ENCODE peak calls at places on chromosomes 6 and 20, in ten cellular contexts. One of them, this sample, is unnamed. For H3K9me3, the result is how much of the 10 kb centered on the place peaks cover.

GRCh38 chr6:2478200-2478599 is 232.8 kb upstream of the GMDS start:
- DNase-seq in neural progenitor cell: no peak
- DNase-seq in fibroblast of lung: peak
- DNase-seq in prostate gland: no peak
- DNase-seq in CD8-positive, alpha-beta T cell: no peak
- DNase-seq in tibial artery: no peak
- DNase-seq in Karpas-422: no peak
- DNase-seq in PC-3: no peak
- DNase-seq in astrocyte: peak
- DNase-seq in Panc1: no peak
- DNase-seq in this sample: no peak

GRCh38 chr6:143569035-143569434 is 57.5 kb upstream of the FUCA2 start:
- DNase-seq in neural progenitor cell: no peak
- DNase-seq in Panc1: no peak
- DNase-seq in PC-3: no peak
- DNase-seq in tibial artery: no peak
- DNase-seq in fibroblast of lung: peak
- DNase-seq in astrocyte: peak
- DNase-seq in Karpas-422: no peak
- DNase-seq in prostate gland: no peak
- DNase-seq in CD8-positive, alpha-beta T cell: no peak
- DNase-seq in this sample: no peak

GRCh38 chr6:82142524-82142923 is 105.0 kb downstream of the IBTK start:
- DNase-seq in tibial artery: no peak
- DNase-seq in Panc1: no peak
- DNase-seq in CD8-positive, alpha-beta T cell: no peak
- DNase-seq in astrocyte: no peak
- DNase-seq in neural progenitor cell: no peak
- DNase-seq in PC-3: no peak
- DNase-seq in prostate gland: no peak
- DNase-seq in Karpas-422: no peak
- DNase-seq in fibroblast of lung: no peak
- DNase-seq in this sample: no peak

GRCh38 chr20:40284611-40285010 is 404.4 kb downstream of the MAFB start:
- DNase-seq in PC-3: no peak
- DNase-seq in tibial artery: no peak
- DNase-seq in prostate gland: no peak
- DNase-seq in neural progenitor cell: no peak
- DNase-seq in Panc1: no peak
- DNase-seq in fibroblast of lung: no peak
- DNase-seq in CD8-positive, alpha-beta T cell: no peak
- DNase-seq in Karpas-422: no peak
- DNase-seq in astrocyte: no peak
- DNase-seq in this sample: no peak

GRCh38 chr6:168095171-168095691 is 16.2 kb upstream of the FRMD1 start:
- DNase-seq in CD8-positive, alpha-beta T cell: no peak
- DNase-seq in PC-3: no peak
- DNase-seq in tibial artery: no peak
- DNase-seq in neural progenitor cell: no peak
- DNase-seq in Panc1: no peak
- DNase-seq in prostate gland: no peak
- DNase-seq in fibroblast of lung: no peak
- DNase-seq in Karpas-422: no peak
- DNase-seq in astrocyte: no peak
- DNase-seq in this sample: no peak

GRCh38 chr20:17882065-17882833 is 86.3 kb downstream of the SNX5 start:
- DNase-seq in PC-3: no peak
- DNase-seq in tibial artery: no peak
- DNase-seq in Karpas-422: no peak
- DNase-seq in Panc1: no peak
- DNase-seq in prostate gland: no peak
- DNase-seq in neural progenitor cell: no peak
- DNase-seq in fibroblast of lung: no peak
- DNase-seq in astrocyte: no peak
- DNase-seq in CD8-positive, alpha-beta T cell: no peak
- DNase-seq in this sample: no peak

GRCh38 chr6:169109821-169110220 is 143.8 kb downstream of the THBS2 start:
- DNase-seq in prostate gland: no peak
- DNase-seq in PC-3: no peak
- DNase-seq in neural progenitor cell: no peak
- DNase-seq in Panc1: no peak
- DNase-seq in CD8-positive, alpha-beta T cell: no peak
- DNase-seq in astrocyte: no peak
- DNase-seq in tibial artery: no peak
- DNase-seq in Karpas-422: no peak
- DNase-seq in fibroblast of lung: no peak
- DNase-seq in this sample: no peak

GRCh38 chr6:6699741-6700367 is 111.3 kb downstream of the LY86 start:
- DNase-seq in Panc1: no peak
- DNase-seq in fibroblast of lung: peak
- DNase-seq in neural progenitor cell: peak
- DNase-seq in PC-3: peak
- DNase-seq in astrocyte: peak
- DNase-seq in Karpas-422: no peak
- DNase-seq in prostate gland: peak
- DNase-seq in tibial artery: peak
- DNase-seq in CD8-positive, alpha-beta T cell: no peak
- DNase-seq in this sample: peak

GRCh38 chr6:5671604-5672559 is 334.8 kb downstream of the NRN1 start:
- DNase-seq in CD8-positive, alpha-beta T cell: no peak
- DNase-seq in tibial artery: peak
- DNase-seq in fibroblast of lung: peak
- DNase-seq in Panc1: no peak
- DNase-seq in PC-3: no peak
- DNase-seq in Karpas-422: peak
- DNase-seq in prostate gland: no peak
- DNase-seq in neural progenitor cell: no peak
- DNase-seq in astrocyte: no peak
- DNase-seq in this sample: no peak

GRCh38 chr6:19851273-19852089 is 14.3 kb downstream of the ID4 start:
- DNase-seq in CD8-positive, alpha-beta T cell: no peak
- DNase-seq in PC-3: peak
- DNase-seq in astrocyte: peak
- DNase-seq in Panc1: peak
- DNase-seq in fibroblast of lung: peak
- DNase-seq in tibial artery: no peak
- DNase-seq in Karpas-422: peak
- DNase-seq in prostate gland: peak
- DNase-seq in neural progenitor cell: peak
- DNase-seq in this sample: peak

GRCh38 chr6:28977351-28978136 is 27.6 kb downstream of the ZNF311 start:
- DNase-seq in Panc1: no peak
- DNase-seq in CD8-positive, alpha-beta T cell: no peak
- DNase-seq in fibroblast of lung: peak
- DNase-seq in tibial artery: no peak
- DNase-seq in PC-3: peak
- DNase-seq in prostate gland: no peak
- DNase-seq in neural progenitor cell: peak
- DNase-seq in Karpas-422: no peak
- DNase-seq in astrocyte: peak
- DNase-seq in this sample: no peak

GRCh38 chr6:155077784-155078183 is 82.7 kb downstream of the TIAM2 start:
- DNase-seq in neural progenitor cell: no peak
- DNase-seq in Karpas-422: no peak
- DNase-seq in CD8-positive, alpha-beta T cell: no peak
- DNase-seq in astrocyte: no peak
- DNase-seq in fibroblast of lung: no peak
- DNase-seq in Panc1: no peak
- DNase-seq in tibial artery: no peak
- DNase-seq in PC-3: no peak
- DNase-seq in prostate gland: no peak
- DNase-seq in this sample: no peak

DNA sequence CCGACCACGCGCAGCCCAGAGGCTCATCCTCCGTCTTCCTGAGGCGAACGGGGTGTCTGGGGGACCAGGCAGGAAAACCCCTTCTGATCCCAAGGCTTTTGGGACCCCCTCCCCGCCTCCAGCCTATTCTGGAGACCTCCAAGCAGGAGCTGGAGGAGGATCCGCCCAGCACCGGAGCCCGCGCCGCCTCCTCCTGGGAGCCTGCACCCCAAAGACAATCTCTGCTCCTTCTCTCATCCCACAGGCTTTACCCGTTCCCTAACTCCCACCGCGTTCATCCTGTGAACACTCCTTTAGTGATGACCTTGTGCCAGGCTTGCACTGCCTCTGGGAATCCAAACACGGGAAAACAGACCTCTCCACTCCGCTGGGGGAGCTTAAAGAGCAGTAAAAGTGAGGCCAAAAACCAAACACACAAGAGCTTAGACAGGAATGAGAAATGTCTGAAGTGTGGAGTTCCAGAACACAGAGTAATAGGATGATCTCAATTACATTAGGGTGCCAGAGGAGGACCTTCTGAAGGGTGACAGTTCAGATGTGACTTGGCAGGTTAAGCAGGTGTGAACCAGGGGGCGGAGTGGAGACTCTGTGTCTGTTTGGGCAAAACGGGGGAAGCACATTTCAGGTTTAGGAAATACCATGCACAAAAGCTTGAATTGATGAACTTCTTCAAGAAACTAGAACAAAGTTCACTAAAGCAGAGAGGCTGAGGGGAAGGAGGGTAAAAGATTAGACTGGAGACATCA is 7.6 kb downstream of the HLA-DRB5 start:
- DNase-seq in astrocyte: no peak
- DNase-seq in tibial artery: no peak
- DNase-seq in Karpas-422: no peak
- DNase-seq in PC-3: no peak
- DNase-seq in fibroblast of lung: no peak
- DNase-seq in prostate gland: no peak
- DNase-seq in CD8-positive, alpha-beta T cell: no peak
- DNase-seq in neural progenitor cell: peak
- DNase-seq in Panc1: no peak
- DNase-seq in this sample: no peak
- H3K4me3 ChIP-seq in astrocyte: no peak
- H3K4me3 ChIP-seq in tibial artery: no peak
- H3K4me3 ChIP-seq in Karpas-422: no peak
- H3K4me3 ChIP-seq in PC-3: no peak
- H3K4me3 ChIP-seq in fibroblast of lung: no peak
- H3K4me3 ChIP-seq in prostate gland: no peak
- H3K4me3 ChIP-seq in CD8-positive, alpha-beta T cell: no peak
- H3K4me3 ChIP-seq in neural progenitor cell: peak
- H3K4me3 ChIP-seq in Panc1: no peak
- H3K4me3 ChIP-seq in this sample: no peak

GRCh38 chr6:164106345-164106769 is 691.8 kb downstream of the QKI start:
- DNase-seq in prostate gland: no peak
- DNase-seq in Karpas-422: peak
- DNase-seq in neural progenitor cell: peak
- DNase-seq in Panc1: no peak
- DNase-seq in astrocyte: peak
- DNase-seq in CD8-positive, alpha-beta T cell: no peak
- DNase-seq in fibroblast of lung: peak
- DNase-seq in PC-3: peak
- DNase-seq in tibial artery: no peak
- DNase-seq in this sample: peak
- H3K9me3 ChIP-seq in prostate gland: under half
- H3K9me3 ChIP-seq in Karpas-422: under half
- H3K9me3 ChIP-seq in neural progenitor cell: under half
- H3K9me3 ChIP-seq in Panc1: under half
- H3K9me3 ChIP-seq in astrocyte: under half
- H3K9me3 ChIP-seq in CD8-positive, alpha-beta T cell: under half
- H3K9me3 ChIP-seq in fibroblast of lung: under half
- H3K9me3 ChIP-seq in PC-3: under half
- H3K9me3 ChIP-seq in tibial artery: under half
- H3K9me3 ChIP-seq in this sample: under half

GRCh38 chr20:62473717-62474584 is 1.8 kb downstream of the GATA5 start:
- DNase-seq in tibial artery: no peak
- DNase-seq in CD8-positive, alpha-beta T cell: no peak
- DNase-seq in prostate gland: no peak
- DNase-seq in Panc1: no peak
- DNase-seq in fibroblast of lung: no peak
- DNase-seq in neural progenitor cell: peak
- DNase-seq in PC-3: no peak
- DNase-seq in astrocyte: no peak
- DNase-seq in Karpas-422: no peak
- DNase-seq in this sample: no peak

GRCh38 chr20:62473200-62473585 is 2.6 kb downstream of the GATA5 start:
- DNase-seq in neural progenitor cell: no peak
- DNase-seq in astrocyte: no peak
- DNase-seq in PC-3: no peak
- DNase-seq in prostate gland: no peak
- DNase-seq in Panc1: no peak
- DNase-seq in fibroblast of lung: no peak
- DNase-seq in CD8-positive, alpha-beta T cell: no peak
- DNase-seq in Karpas-422: no peak
- DNase-seq in tibial artery: no peak
- DNase-seq in this sample: no peak

GRCh38 chr20:62475819-62476073 is at the start of gene GATA5:
- DNase-seq in Karpas-422: no peak
- DNase-seq in CD8-positive, alpha-beta T cell: no peak
- DNase-seq in fibroblast of lung: no peak
- DNase-seq in tibial artery: no peak
- DNase-seq in neural progenitor cell: no peak
- DNase-seq in prostate gland: no peak
- DNase-seq in astrocyte: no peak
- DNase-seq in Panc1: no peak
- DNase-seq in PC-3: no peak
- DNase-seq in this sample: no peak

GRCh38 chr20:62475027-62475818 is 572 bp downstream of the GATA5 start:
- DNase-seq in PC-3: no peak
- DNase-seq in neural progenitor cell: peak
- DNase-seq in Karpas-422: no peak
- DNase-seq in fibroblast of lung: no peak
- DNase-seq in astrocyte: no peak
- DNase-seq in tibial artery: no peak
- DNase-seq in Panc1: no peak
- DNase-seq in CD8-positive, alpha-beta T cell: no peak
- DNase-seq in prostate gland: no peak
- DNase-seq in this sample: no peak

GRCh38 chr20:62474585-62475026 is 1.2 kb downstream of the GATA5 start:
- DNase-seq in prostate gland: no peak
- DNase-seq in astrocyte: no peak
- DNase-seq in tibial artery: no peak
- DNase-seq in Panc1: no peak
- DNase-seq in neural progenitor cell: no peak
- DNase-seq in PC-3: no peak
- DNase-seq in fibroblast of lung: no peak
- DNase-seq in CD8-positive, alpha-beta T cell: no peak
- DNase-seq in Karpas-422: no peak
- DNase-seq in this sample: no peak
- H3K4me3 ChIP-seq in prostate gland: peak
- H3K4me3 ChIP-seq in astrocyte: no peak
- H3K4me3 ChIP-seq in tibial artery: no peak
- H3K4me3 ChIP-seq in Panc1: peak
- H3K4me3 ChIP-seq in neural progenitor cell: peak
- H3K4me3 ChIP-seq in PC-3: no peak
- H3K4me3 ChIP-seq in fibroblast of lung: no peak
- H3K4me3 ChIP-seq in CD8-positive, alpha-beta T cell: no peak
- H3K4me3 ChIP-seq in Karpas-422: no peak
- H3K4me3 ChIP-seq in this sample: no peak

DNA sequence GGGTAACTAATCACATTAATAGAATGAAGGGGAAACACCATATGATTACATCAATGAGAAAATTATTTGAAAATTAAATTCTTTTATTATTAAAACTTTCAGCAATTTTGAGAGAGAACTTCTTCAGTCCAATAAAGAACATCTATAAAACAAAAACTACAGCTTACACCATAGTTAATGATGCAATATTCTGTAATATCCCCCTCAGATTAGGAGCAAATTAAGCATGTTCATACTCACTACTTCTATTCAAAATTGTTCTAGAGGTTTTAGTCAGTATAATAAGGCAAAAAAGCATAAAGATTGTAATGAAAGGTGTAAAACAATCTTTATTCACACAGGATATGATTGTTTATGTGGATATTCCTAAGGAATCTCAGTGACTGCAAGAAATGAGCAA is 465.4 kb downstream of the CD109 start:
- DNase-seq in tibial artery: no peak
- DNase-seq in astrocyte: no peak
- DNase-seq in neural progenitor cell: no peak
- DNase-seq in fibroblast of lung: no peak
- DNase-seq in PC-3: no peak
- DNase-seq in prostate gland: no peak
- DNase-seq in Panc1: no peak
- DNase-seq in Karpas-422: no peak
- DNase-seq in CD8-positive, alpha-beta T cell: no peak
- DNase-seq in this sample: no peak
- H3K9me3 ChIP-seq in tibial artery: under half
- H3K9me3 ChIP-seq in astrocyte: under half
- H3K9me3 ChIP-seq in neural progenitor cell: under half
- H3K9me3 ChIP-seq in fibroblast of lung: under half
- H3K9me3 ChIP-seq in PC-3: under half
- H3K9me3 ChIP-seq in prostate gland: under half
- H3K9me3 ChIP-seq in Panc1: under half
- H3K9me3 ChIP-seq in Karpas-422: under half
- H3K9me3 ChIP-seq in CD8-positive, alpha-beta T cell: under half
- H3K9me3 ChIP-seq in this sample: under half

This sample was measured in MG63.